ENCODE peak calls at places on chromosomes 7 and 10, in six cellular contexts. Q, J, M, X, E and W are unnamed samples.

GRCh38 chr10:62626817-62627216 is 177.7 kb upstream of the ADO start:
- DNase-seq in M (no peak), E (peak), X (no peak), J (no peak), Q (no peak), W (no peak)

GRCh38 chr10:129870042-129870757 is 93.9 kb downstream of the EBF3 start:
- DNase-seq in X (no peak), E (no peak), M (no peak), Q (no peak), J (no peak), W (no peak)

GRCh38 chr10:81532403-81532802 is 342.6 kb upstream of the NRG3 start:
- DNase-seq in Q (no peak), J (no peak), E (no peak), X (no peak), M (no peak), W (no peak)

GRCh38 chr10:14658331-14659122 is 116.2 kb downstream of the FAM107B start:
- DNase-seq in E (no peak), X (no peak), J (peak), Q (no peak), M (peak), W (no peak)

GRCh38 chr10:34696423-34696822 is 118.7 kb downstream of the PARD3 start:
- DNase-seq in J (no peak), M (no peak), E (no peak), X (no peak), Q (no peak), W (no peak)

GRCh38 chr7:80937336-80937735 is 18.5 kb upstream of the SEMA3C start:
- DNase-seq in J (no peak), Q (no peak), M (no peak), X (no peak), E (no peak), W (no peak)

GRCh38 chr10:23053036-23053435 is 42.3 kb upstream of the MSRB2 start:
- DNase-seq in E (peak), X (no peak), M (no peak), J (no peak), Q (no peak), W (no peak)

GRCh38 chr10:22420787-22421517 is 75.7 kb downstream of the SPAG6 start:
- DNase-seq in J (no peak), X (no peak), E (no peak), M (peak), Q (no peak), W (peak)

GRCh38 chr7:26200113-26200443 is 468 bp downstream of the HNRNPA2B1 start:
- DNase-seq in E (peak), J (no peak), M (peak), X (peak), Q (peak), W (peak)

GRCh38 chr10:88881922-88882645 is 2.0 kb downstream of the STAMBPL1 start:
- DNase-seq in E (no peak), X (no peak), J (no peak), Q (no peak), M (no peak), W (no peak)

GRCh38 chr10:131841131-131841661 is 59.6 kb upstream of the PPP2R2D start:
- DNase-seq in J (no peak), E (no peak), Q (no peak), X (peak), M (no peak), W (no peak)

GRCh38 chr10:6269953-6270867 is 67.5 kb downstream of the PFKFB3 start:
- DNase-seq in M (peak), E (no peak), Q (no peak), X (no peak), J (no peak), W (peak)

GRCh38 chr10:56035489-56035888 is 325.6 kb downstream of the ZWINT start:
- DNase-seq in E (no peak), X (peak), M (no peak), J (no peak), Q (no peak), W (no peak)

GRCh38 chr7:155738652-155739537 is 73.4 kb downstream of the SHH start:
- DNase-seq in X (no peak), M (peak), E (peak), J (peak), Q (peak), W (peak)

GRCh38 chr10:10872035-10872673 is 145.5 kb upstream of the CELF2 start:
- DNase-seq in J (peak), E (peak), X (no peak), M (no peak), Q (no peak), W (no peak)

GRCh38 chr7:389911-390601 is 100.1 kb downstream of the FOXL3 start:
- DNase-seq in Q (peak), X (peak), J (no peak), M (no peak), E (no peak), W (no peak)

GRCh38 chr10:96112531-96112930 is 17.6 kb upstream of the ZNF518A start:
- DNase-seq in E (no peak), X (no peak), Q (no peak), J (no peak), M (no peak), W (no peak)

GRCh38 chr10:110834622-110835219 is 37.0 kb upstream of the PDCD4 start:
- DNase-seq in M (no peak), J (no peak), E (peak), X (no peak), Q (no peak), W (peak)

GRCh38 chr10:70462349-70462984 is 16.1 kb upstream of the PALD1 start:
- DNase-seq in E (no peak), Q (no peak), J (no peak), M (no peak), X (peak), W (no peak)

GRCh38 chr7:23247602-23248335 is 1.2 kb downstream of the GPNMB start:
- DNase-seq in J (no peak), Q (peak), M (peak), X (peak), E (peak), W (no peak)

GRCh38 chr7:17593854-17594419 is 295.5 kb downstream of the AHR start:
- DNase-seq in M (no peak), J (peak), E (peak), Q (no peak), X (no peak), W (no peak)

GRCh38 chr7:75905785-75906604 is 9.0 kb upstream of the POR start:
- DNase-seq in M (peak), J (peak), E (peak), X (peak), Q (peak), W (no peak)

GRCh38 chr7:27515933-27516332 is 146.8 kb downstream of the HIBADH start:
- DNase-seq in E (peak), J (no peak), Q (no peak), X (no peak), M (no peak), W (no peak)

GRCh38 chr7:24245362-24245761 is 38.6 kb upstream of the NPY start:
- DNase-seq in E (no peak), J (no peak), X (no peak), Q (no peak), M (peak), W (no peak)

GRCh38 chr10:117550042-117550441 is 7.5 kb downstream of the EMX2 start:
- DNase-seq in X (no peak), E (no peak), Q (no peak), J (no peak), M (no peak), W (no peak)

GRCh38 chr7:118877187-118877586 is 652.7 kb downstream of the ANKRD7 start:
- DNase-seq in M (no peak), Q (no peak), J (no peak), X (no peak), E (no peak), W (no peak)

GRCh38 chr10:25288181-25288580 is 113.4 kb downstream of the GPR158 start:
- DNase-seq in X (no peak), Q (no peak), E (no peak), J (no peak), M (no peak), W (no peak)

GRCh38 chr7:38660427-38661099 is 29.4 kb upstream of the AMPH start:
- DNase-seq in X (no peak), Q (no peak), E (peak), J (no peak), M (peak), W (peak)

GRCh38 chr10:112782176-112782907 is 167.7 kb upstream of the TCF7L2 start:
- DNase-seq in Q (no peak), J (no peak), X (peak), M (no peak), E (no peak), W (no peak)

GRCh38 chr7:121401896-121402295 is 5.8 kb upstream of the FAM3C start:
- DNase-seq in Q (no peak), X (no peak), E (no peak), M (no peak), J (no peak), W (no peak)

DNA sequence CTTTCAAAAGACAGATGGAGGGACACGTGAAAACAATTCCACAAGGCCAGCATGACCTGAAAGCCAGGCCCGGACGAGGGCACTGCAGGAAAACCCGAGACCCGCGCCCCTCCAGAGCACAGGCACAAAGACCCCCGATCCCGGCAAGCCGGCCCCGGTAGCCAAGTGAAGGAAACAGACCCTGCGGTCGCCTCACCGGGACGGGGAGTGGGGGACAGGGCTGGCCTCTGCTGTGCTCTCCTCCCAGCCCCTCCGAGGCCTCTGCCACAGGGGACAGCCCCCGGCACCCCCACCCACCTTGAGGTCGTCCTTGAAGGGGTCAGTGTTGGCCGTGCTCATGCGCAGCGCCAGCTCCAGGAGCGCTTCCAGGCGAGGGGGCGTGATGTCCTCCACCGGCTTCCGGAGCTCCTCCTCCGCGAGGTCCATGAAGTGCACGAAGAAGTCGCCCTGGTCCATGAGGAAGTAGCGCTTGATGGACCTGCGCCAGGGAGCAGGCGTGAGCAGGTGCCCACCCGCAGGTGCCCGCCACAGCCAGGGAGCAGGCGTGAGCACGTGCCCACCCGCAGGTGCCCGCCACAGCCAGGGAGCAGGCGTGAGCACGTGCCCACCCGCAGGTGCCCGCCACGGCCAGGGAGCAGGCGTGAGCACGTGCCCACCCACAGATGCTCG is 11.3 kb upstream of the ADAM8 start:
- DNase-seq in E (no peak), X (no peak), J (no peak), Q (no peak), M (no peak), W (no peak)
- H3K4me3 ChIP-seq in E (no peak), X (no peak), J (no peak), Q (no peak), M (no peak), W (no peak)

DNA sequence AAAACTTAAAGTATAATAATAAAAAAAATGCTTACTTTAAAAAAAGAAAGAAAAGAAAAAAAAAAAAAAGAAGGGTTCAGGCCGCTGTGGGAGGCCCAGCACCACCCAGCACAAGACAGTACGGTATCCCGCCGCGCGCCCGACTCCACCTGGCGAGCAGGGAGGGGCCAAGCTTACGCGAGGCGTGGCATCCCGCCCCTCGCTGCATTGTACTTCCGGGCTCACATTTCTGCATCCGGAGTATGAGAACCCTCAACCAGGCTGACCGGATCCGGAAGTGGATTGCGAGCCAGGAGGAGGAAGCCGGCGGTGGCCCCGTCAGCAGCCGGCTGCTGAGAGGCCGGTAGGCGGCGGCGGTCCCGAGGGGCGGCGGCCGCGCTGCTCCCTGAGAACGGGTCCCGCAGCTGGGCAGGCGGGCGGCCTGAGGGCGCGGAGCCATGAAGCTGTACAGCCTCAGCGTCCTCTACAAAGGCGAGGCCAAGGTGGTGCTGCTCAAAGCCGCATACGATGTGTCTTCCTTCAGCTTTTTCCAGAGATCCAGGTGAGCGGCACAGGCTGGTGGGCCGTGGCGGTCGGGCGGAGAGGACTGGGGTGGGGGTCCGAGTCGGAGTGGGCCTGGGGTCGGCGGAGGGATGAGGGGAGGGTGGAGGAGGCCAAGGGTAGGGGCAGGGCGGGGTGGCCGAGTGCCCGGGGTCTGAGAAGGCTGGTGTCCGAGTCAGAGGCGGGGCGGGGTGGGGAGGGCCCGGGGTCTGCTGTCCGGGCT is at the start of gene YKT6:
- DNase-seq in E (peak), J (peak), Q (peak), M (peak), X (peak), W (peak)
- H3K4me3 ChIP-seq in E (peak), J (peak), Q (peak), M (peak), X (peak), W (peak)

GRCh38 chr10:79615577-79615976 is 4.8 kb downstream of the SFTPA1 start:
- DNase-seq in J (no peak), M (no peak), Q (no peak), X (no peak), E (no peak), W (no peak)
- H3K4me3 ChIP-seq in J (no peak), M (no peak), Q (no peak), X (no peak), E (no peak), W (no peak)

GRCh38 chr10:29949411-29950011 is 109.9 kb downstream of the JCAD start:
- DNase-seq in E (no peak), X (no peak), Q (no peak), M (peak), J (peak), W (no peak)
- H3K4me3 ChIP-seq in E (no peak), X (no peak), Q (no peak), M (no peak), J (no peak), W (no peak)

DNA sequence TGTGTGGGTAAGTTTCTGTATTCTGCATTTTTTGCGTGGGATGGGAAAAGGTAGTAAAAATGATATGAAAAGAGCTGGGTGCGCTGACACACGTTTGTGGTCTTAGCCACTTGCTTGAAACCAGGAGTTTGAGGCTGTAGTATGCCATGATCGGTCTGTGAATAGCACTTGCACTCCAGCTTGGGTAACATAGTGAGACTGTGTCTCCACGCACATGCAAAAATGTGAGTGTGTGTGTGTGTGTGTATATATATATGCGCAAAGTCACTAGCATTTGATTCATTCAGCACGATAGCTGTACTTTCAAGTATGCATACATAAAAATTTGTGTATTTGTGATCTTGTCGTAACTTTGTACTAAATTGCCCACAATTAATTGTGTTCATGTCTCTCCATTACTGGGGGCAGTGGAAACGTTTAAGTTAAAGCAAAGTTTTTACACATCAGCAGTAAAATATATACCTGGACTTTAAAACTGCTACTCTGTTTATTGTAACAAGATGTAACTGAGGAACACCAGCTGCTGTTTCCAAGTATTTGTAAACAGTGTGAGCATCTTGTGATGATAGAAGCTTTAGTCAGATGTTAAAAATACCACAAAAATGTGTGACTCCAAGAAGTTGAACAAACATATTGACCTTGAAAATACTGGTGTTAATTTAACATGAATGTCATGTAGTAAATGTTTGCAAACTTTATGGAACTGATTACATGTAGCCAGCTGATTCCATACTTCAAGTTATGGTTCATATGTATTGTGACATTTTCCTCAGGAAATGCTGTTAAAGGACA is 1.6 kb downstream of the ZRANB1 start:
- DNase-seq in J (peak), E (no peak), Q (no peak), M (no peak), X (no peak), W (no peak)
- H3K4me3 ChIP-seq in J (no peak), E (no peak), Q (no peak), M (no peak), X (peak), W (no peak)

GRCh38 chr10:12649017-12649586 is 299.8 kb downstream of the CAMK1D start:
- DNase-seq in X (no peak), M (no peak), J (no peak), Q (no peak), E (no peak), W (no peak)

GRCh38 chr10:12655940-12656339 is 306.6 kb downstream of the CAMK1D start:
- DNase-seq in E (no peak), J (no peak), M (peak), X (no peak), Q (no peak), W (no peak)

GRCh38 chr10:12644380-12645144 is 295.2 kb downstream of the CAMK1D start:
- DNase-seq in Q (no peak), E (no peak), X (no peak), J (no peak), M (peak), W (no peak)

GRCh38 chr10:12645449-12645848 is 296.1 kb downstream of the CAMK1D start:
- DNase-seq in X (no peak), M (no peak), Q (no peak), E (no peak), J (no peak), W (no peak)

GRCh38 chr10:12650122-12650521 is 300.8 kb downstream of the CAMK1D start:
- DNase-seq in X (no peak), M (no peak), Q (no peak), J (no peak), E (no peak), W (no peak)
- H3K4me3 ChIP-seq in X (no peak), M (no peak), Q (no peak), J (no peak), E (no peak), W (no peak)